ENCODE peak calls at places on chromosomes 13 and 19, in four cellular contexts. Q is HepG2, O is HCT116, J is K562. C is an unnamed sample.

GRCh38 chr13:113567681-113568080 is 16.9 kb upstream of the TFDP1 start:
- DNase-seq in Q (no peak), O (no peak), J (no peak), C (peak)

GRCh38 chr13:33728271-33729037 is 89.5 kb upstream of the RFC3 start:
- DNase-seq in Q (no peak), O (no peak), J (no peak), C (no peak)

GRCh38 chr13:48778551-48779088 is 124.9 kb downstream of the CYSLTR2 start:
- DNase-seq in Q (no peak), O (no peak), J (no peak), C (no peak)

GRCh38 chr13:22062478-22063205 is 391.8 kb downstream of the FGF9 start:
- DNase-seq in Q (no peak), O (no peak), J (no peak), C (no peak)

GRCh38 chr13:68895696-68896095 is 1211.9 kb upstream of the ATXN8OS start:
- DNase-seq in Q (no peak), O (no peak), J (no peak), C (no peak)

GRCh38 chr19:620166-620862 is 13.0 kb downstream of the POLRMT start:
- DNase-seq in Q (no peak), O (no peak), J (peak), C (no peak)

GRCh38 chr19:18967358-18968146 is 26.5 kb upstream of the HOMER3 start:
- DNase-seq in Q (no peak), O (no peak), J (no peak), C (no peak)

GRCh38 chr19:10233946-10234345 is 2.8 kb upstream of the S1PR2 start:
- DNase-seq in Q (no peak), O (no peak), J (no peak), C (no peak)

GRCh38 chr13:75419656-75420055 is 62.3 kb downstream of the TBC1D4 start:
- DNase-seq in Q (no peak), O (no peak), J (no peak), C (no peak)

GRCh38 chr19:44611812-44612295 is 1.5 kb upstream of the IGSF23 start:
- DNase-seq in Q (peak), O (no peak), J (no peak), C (no peak)

GRCh38 chr19:44212250-44212864 is at the start of gene ZNF227:
- DNase-seq in Q (peak), O (peak), J (peak), C (peak)

GRCh38 chr19:1452802-1453524 is 3.0 kb downstream of the APC2 start:
- DNase-seq in Q (no peak), O (no peak), J (no peak), C (no peak)

GRCh38 chr19:28706693-28707092 is 506.3 kb downstream of the UQCRFS1 start:
- DNase-seq in Q (no peak), O (no peak), J (no peak), C (no peak)

GRCh38 chr19:38729653-38730469 is 14.4 kb downstream of the CAPN12 start:
- DNase-seq in Q (peak), O (peak), J (peak), C (peak)

GRCh38 chr13:32116210-32116609 is 84.6 kb downstream of the FRY start:
- DNase-seq in Q (no peak), O (no peak), J (no peak), C (no peak)

GRCh38 chr19:31667106-31667505 is 317.9 kb upstream of the TSHZ3 start:
- DNase-seq in Q (no peak), O (no peak), J (no peak), C (no peak)

GRCh38 chr13:44815507-44816074 is 173.7 kb downstream of the NUFIP1 start:
- DNase-seq in Q (peak), O (peak), J (no peak), C (peak)

GRCh38 chr13:44068169-44068568 is 188.5 kb downstream of the LACC1 start:
- DNase-seq in Q (no peak), O (no peak), J (no peak), C (no peak)

GRCh38 chr13:32165791-32166190 is 134.2 kb downstream of the FRY start:
- DNase-seq in Q (no peak), O (no peak), J (no peak), C (no peak)

GRCh38 chr13:51683537-51684050 is 99.3 kb downstream of the WDFY2 start:
- DNase-seq in Q (no peak), O (no peak), J (no peak), C (no peak)

GRCh38 chr19:2231621-2232221 is 4.4 kb downstream of the PLEKHJ1 start:
- DNase-seq in Q (no peak), O (no peak), J (no peak), C (no peak)

GRCh38 chr19:8054169-8054568 is 1.6 kb downstream of the CCL25 start:
- DNase-seq in Q (no peak), O (no peak), J (no peak), C (no peak)

GRCh38 chr13:25037057-25037813 is 58.7 kb upstream of the PABPC3 start:
- DNase-seq in Q (peak), O (peak), J (peak), C (peak)

GRCh38 chr13:36850790-36851438 is 31.9 kb downstream of the RFXAP start:
- DNase-seq in Q (peak), O (no peak), J (no peak), C (no peak)

GRCh38 chr19:34269968-34270621 is 15.7 kb downstream of the GARRE1 start:
- DNase-seq in Q (peak), O (no peak), J (no peak), C (no peak)

GRCh38 chr19:4015705-4016402 is 8.3 kb downstream of the PIAS4 start:
- DNase-seq in Q (no peak), O (no peak), J (no peak), C (no peak)

GRCh38 chr13:29594710-29595379 is 643 bp downstream of the SLC7A1 start:
- DNase-seq in Q (no peak), O (no peak), J (peak), C (no peak)

GRCh38 chr13:39538826-39539555 is 64.0 kb downstream of the LHFPL6 start:
- DNase-seq in Q (no peak), O (no peak), J (no peak), C (no peak)

GRCh38 chr19:10501971-10502523 is 1.1 kb downstream of the KEAP1 start:
- DNase-seq in Q (peak), O (no peak), J (no peak), C (no peak)

GRCh38 chr13:23637813-23638212 is 67.6 kb downstream of the TNFRSF19 start:
- DNase-seq in Q (no peak), O (no peak), J (no peak), C (no peak)

GRCh38 chr19:55346725-55347441 is 7.2 kb downstream of the KMT5C start:
- DNase-seq in Q (no peak), O (no peak), J (no peak), C (no peak)

GRCh38 chr19:29239220-29239776 is 26.3 kb upstream of the UQCRFS1 start:
- DNase-seq in Q (no peak), O (no peak), J (no peak), C (no peak)

GRCh38 chr13:99542788-99543406 is 41.6 kb downstream of the TM9SF2 start:
- DNase-seq in Q (no peak), O (no peak), J (no peak), C (no peak)

GRCh38 chr13:47503468-47503867 is 497.6 kb downstream of the SUCLA2 start:
- DNase-seq in Q (no peak), O (no peak), J (no peak), C (no peak)

DNA sequence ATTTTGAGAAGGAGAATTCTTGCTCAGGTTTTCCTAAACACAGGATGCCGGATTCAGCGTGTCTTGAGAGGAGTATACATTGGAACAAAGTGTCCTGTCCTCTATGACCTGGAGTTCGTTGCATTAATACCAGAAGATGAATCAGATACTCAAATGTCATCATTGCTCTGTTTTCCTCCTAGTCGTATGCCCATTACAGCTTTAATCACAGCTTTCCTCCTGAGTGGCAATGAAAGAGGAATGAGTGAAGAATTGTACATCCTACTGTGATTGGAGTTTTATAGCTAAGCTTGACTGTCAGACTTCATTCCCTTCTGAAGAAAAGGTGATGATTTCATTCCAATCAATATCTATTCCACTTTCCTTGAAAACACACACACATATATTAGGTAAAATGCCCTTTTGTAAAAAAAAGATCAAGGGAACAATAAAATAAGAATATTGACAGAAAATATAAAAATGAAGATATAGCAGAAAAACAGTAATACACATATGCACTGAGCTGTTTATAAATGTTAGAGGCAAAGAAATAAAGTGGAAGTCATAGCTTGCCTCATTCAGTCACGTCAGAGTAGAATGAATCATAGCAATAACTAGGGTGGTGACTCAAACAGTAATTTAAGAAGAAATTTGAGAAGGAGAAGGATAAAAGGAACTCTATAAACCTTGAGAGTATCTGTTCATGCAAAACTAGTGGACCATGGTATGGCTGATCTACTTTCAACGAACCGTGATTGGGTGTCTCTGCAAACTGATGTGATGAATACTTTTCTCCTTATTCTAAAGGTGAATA is 501.5 kb downstream of the SUCLA2 start:
- DNase-seq in Q (no peak), O (no peak), J (no peak), C (no peak)
- TF ChIP-seq FOSL1 in Q (no peak), O (no peak), J (no peak), C (no peak)

GRCh38 chr13:81305928-81306327 is 965.0 kb upstream of the SPRY2 start:
- DNase-seq in Q (no peak), O (no peak), J (no peak), C (no peak)
- TF ChIP-seq FOSL1 in Q (no peak), O (no peak), J (no peak), C (no peak)

GRCh38 chr19:51807925-51808324 is 13.0 kb downstream of the FPR3 start:
- DNase-seq in Q (no peak), O (no peak), J (no peak), C (no peak)

GRCh38 chr19:51811344-51811743 is 16.4 kb downstream of the FPR3 start:
- DNase-seq in Q (no peak), O (no peak), J (no peak), C (no peak)

GRCh38 chr19:51810228-51810627 is 15.3 kb downstream of the FPR3 start:
- DNase-seq in Q (peak), O (no peak), J (no peak), C (no peak)

GRCh38 chr19:51808333-51808986 is 13.5 kb downstream of the FPR3 start:
- DNase-seq in Q (peak), O (no peak), J (no peak), C (no peak)

GRCh38 chr19:51809787-51810186 is 14.8 kb downstream of the FPR3 start:
- DNase-seq in Q (peak), O (no peak), J (no peak), C (no peak)
- TF ChIP-seq FOSL1 in Q (no peak), O (no peak), J (no peak), C (no peak)

GRCh38 chr13:27359203-27359821 is 65.1 kb upstream of the GTF3A start:
- DNase-seq in Q (peak), O (peak), J (peak), C (no peak)
- TF ChIP-seq FOSL1 in Q (no peak), O (no peak), J (no peak), C (no peak)

GRCh38 chr19:17830567-17831418 is 9.5 kb upstream of the INSL3 start:
- DNase-seq in Q (no peak), O (peak), J (peak), C (peak)
- TF ChIP-seq FOSL1 in Q (no peak), O (no peak), J (no peak), C (no peak)

GRCh38 chr19:41327499-41328156 is 17.7 kb downstream of the CCDC97 start:
- DNase-seq in Q (no peak), O (no peak), J (peak), C (peak)
- TF ChIP-seq FOSL1 in Q (no peak), O (no peak), J (no peak), C (no peak)

GRCh38 chr19:36111200-36111539 is 227 bp downstream of the OVOL3 start:
- DNase-seq in Q (no peak), O (no peak), J (no peak), C (no peak)

GRCh38 chr19:36113895-36114762 is 546 bp downstream of the POLR2I start:
- DNase-seq in Q (no peak), O (no peak), J (peak), C (no peak)

GRCh38 chr19:36112678-36113077 is 1.7 kb downstream of the OVOL3 start:
- DNase-seq in Q (no peak), O (no peak), J (no peak), C (no peak)

GRCh38 chr19:36114763-36115452 is at the start of gene POLR2I:
- DNase-seq in Q (peak), O (peak), J (peak), C (peak)

GRCh38 chr19:36113425-36113824 is 1.2 kb downstream of the POLR2I start:
- DNase-seq in Q (no peak), O (no peak), J (no peak), C (no peak)
- TF ChIP-seq FOSL1 in Q (no peak), O (no peak), J (no peak), C (no peak)

GRCh38 chr19:16889429-16889882 is 657 bp downstream of the F2RL3 start:
- DNase-seq in Q (no peak), O (no peak), J (peak), C (no peak)
- TF ChIP-seq FOSL1 in Q (no peak), O (no peak), J (no peak), C (no peak)

GRCh38 chr13:53601181-53601580 is 572.6 kb downstream of the OLFM4 start:
- DNase-seq in Q (no peak), O (no peak), J (no peak), C (no peak)
- TF ChIP-seq FOSL1 in Q (no peak), O (no peak), J (no peak), C (no peak)

C was measured in H1.